ENCODE peak calls at places on chromosome 20, in four cellular contexts. One of them, this sample, is unnamed.

GRCh38 chr20:32010096-32010495 is at the start of gene CCM2L:
- DNase-seq in right lobe of liver: no peak
- DNase-seq in globus pallidus: no peak
- DNase-seq in WTC11: no peak
- DNase-seq in this sample: no peak

GRCh38 chr20:36465109-36466080 is 75.9 kb upstream of the MYL9 start:
- DNase-seq in right lobe of liver: no peak
- DNase-seq in globus pallidus: no peak
- DNase-seq in WTC11: no peak
- DNase-seq in this sample: no peak

GRCh38 chr20:10625641-10626040 is 48.2 kb downstream of the JAG1 start:
- DNase-seq in right lobe of liver: no peak
- DNase-seq in globus pallidus: no peak
- DNase-seq in WTC11: no peak
- DNase-seq in this sample: no peak

GRCh38 chr20:12414446-12415274 is 497.0 kb downstream of the BTBD3 start:
- DNase-seq in right lobe of liver: no peak
- DNase-seq in globus pallidus: peak
- DNase-seq in WTC11: no peak
- DNase-seq in this sample: no peak

GRCh38 chr20:24340933-24341332 is 128.5 kb upstream of the SYNDIG1 start:
- DNase-seq in right lobe of liver: no peak
- DNase-seq in globus pallidus: no peak
- DNase-seq in WTC11: no peak
- DNase-seq in this sample: no peak

GRCh38 chr20:58402305-58402704 is 13.3 kb downstream of the VAPB start:
- DNase-seq in right lobe of liver: no peak
- DNase-seq in globus pallidus: no peak
- DNase-seq in WTC11: no peak
- DNase-seq in this sample: no peak

GRCh38 chr20:58845706-58846105 is 5.0 kb downstream of the GNAS-AS1 start:
- DNase-seq in right lobe of liver: no peak
- DNase-seq in globus pallidus: no peak
- DNase-seq in WTC11: no peak
- DNase-seq in this sample: no peak

GRCh38 chr20:22418738-22419137 is 165.6 kb downstream of the FOXA2 start:
- DNase-seq in right lobe of liver: no peak
- DNase-seq in globus pallidus: no peak
- DNase-seq in WTC11: no peak
- DNase-seq in this sample: no peak

GRCh38 chr20:1001981-1002681 is at the start of gene RSPO4:
- DNase-seq in right lobe of liver: no peak
- DNase-seq in globus pallidus: no peak
- DNase-seq in WTC11: peak
- DNase-seq in this sample: no peak

GRCh38 chr20:31560900-31561598 is 44.0 kb upstream of the ID1 start:
- DNase-seq in right lobe of liver: no peak
- DNase-seq in globus pallidus: no peak
- DNase-seq in WTC11: no peak
- DNase-seq in this sample: no peak

GRCh38 chr20:5090191-5090590 is 29.6 kb downstream of the PCNA start:
- DNase-seq in right lobe of liver: no peak
- DNase-seq in globus pallidus: peak
- DNase-seq in WTC11: no peak
- DNase-seq in this sample: no peak

GRCh38 chr20:58102744-58103516 is 125.5 kb downstream of the ANKRD60 start:
- DNase-seq in right lobe of liver: no peak
- DNase-seq in globus pallidus: no peak
- DNase-seq in WTC11: no peak
- DNase-seq in this sample: no peak

GRCh38 chr20:44714701-44715494 is at the start of gene CCN5:
- DNase-seq in right lobe of liver: peak
- DNase-seq in globus pallidus: peak
- DNase-seq in WTC11: no peak
- DNase-seq in this sample: peak

GRCh38 chr20:10603378-10603777 is 70.4 kb downstream of the JAG1 start:
- DNase-seq in right lobe of liver: no peak
- DNase-seq in globus pallidus: no peak
- DNase-seq in WTC11: no peak
- DNase-seq in this sample: no peak

GRCh38 chr20:49700411-49701185 is 13.1 kb downstream of the B4GALT5 start:
- DNase-seq in right lobe of liver: no peak
- DNase-seq in globus pallidus: peak
- DNase-seq in WTC11: no peak
- DNase-seq in this sample: no peak

GRCh38 chr20:23243791-23244190 is 106.8 kb upstream of the NXT1 start:
- DNase-seq in right lobe of liver: no peak
- DNase-seq in globus pallidus: no peak
- DNase-seq in WTC11: no peak
- DNase-seq in this sample: no peak